ENCODE peak calls at places on chromosomes 3 and 15, in six cellular contexts. E is OCI-LY7, H is upper lobe of left lung, N is LNCaP clone FGC, J is PC-3, I is PC-9. Z is an unnamed sample.

GRCh38 chr3:171044828-171045793 is 18.6 kb upstream of the SLC2A2 start:
- DNase-seq in J (peak), N (peak), H (peak), I (no peak), E (no peak), Z (no peak)

GRCh38 chr15:55627730-55628368 is 39.7 kb upstream of the PYGO1 start:
- DNase-seq in J (peak), I (peak), N (no peak), E (no peak), H (peak), Z (no peak)

GRCh38 chr15:94029495-94029894 is 201.9 kb upstream of the MCTP2 start:
- DNase-seq in H (no peak), J (peak), E (no peak), I (no peak), N (no peak), Z (no peak)

GRCh38 chr15:24729760-24730159 is 54.2 kb downstream of the NPAP1 start:
- DNase-seq in J (no peak), I (no peak), H (no peak), N (no peak), E (no peak), Z (no peak)

GRCh38 chr3:134104031-134104430 is 74.3 kb upstream of the SLCO2A1 start:
- DNase-seq in E (no peak), J (peak), I (no peak), H (no peak), N (no peak), Z (no peak)

GRCh38 chr15:92810418-92811138 is 89.5 kb upstream of the CHD2 start:
- DNase-seq in I (no peak), N (peak), E (peak), H (peak), J (peak), Z (no peak)

GRCh38 chr3:2623463-2623862 is 486.7 kb downstream of the IL5RA start:
- DNase-seq in J (peak), H (no peak), E (no peak), I (no peak), N (no peak), Z (no peak)

GRCh38 chr3:13894096-13894811 is 14.4 kb upstream of the WNT7A start:
- DNase-seq in J (no peak), I (no peak), E (no peak), N (no peak), H (no peak), Z (no peak)

GRCh38 chr3:45987368-45988099 is 8.1 kb downstream of the FYCO1 start:
- DNase-seq in H (no peak), E (no peak), I (no peak), J (no peak), N (peak), Z (no peak)

GRCh38 chr3:144265527-144266100 is 294.0 kb downstream of the DIPK2A start:
- DNase-seq in H (no peak), N (no peak), J (no peak), E (no peak), I (no peak), Z (no peak)

GRCh38 chr3:177615015-177615414 is 417.7 kb upstream of the TBL1XR1 start:
- DNase-seq in I (peak), J (peak), E (no peak), H (peak), N (no peak), Z (no peak)

GRCh38 chr3:49638445-49638844 is 35.7 kb upstream of the APEH start:
- DNase-seq in J (peak), E (no peak), N (no peak), I (peak), H (no peak), Z (no peak)

GRCh38 chr3:105691053-105691452 is 177.8 kb downstream of the CBLB start:
- DNase-seq in N (no peak), H (no peak), J (no peak), I (no peak), E (no peak), Z (no peak)

GRCh38 chr15:60350121-60350520 is 47.7 kb downstream of the ANXA2 start:
- DNase-seq in N (no peak), H (no peak), J (no peak), E (no peak), I (no peak), Z (no peak)

GRCh38 chr15:68431792-68432401 is at the start of gene ITGA11:
- DNase-seq in N (no peak), E (no peak), H (peak), I (peak), J (peak), Z (peak)

GRCh38 chr15:58762731-58763130 is 8.4 kb upstream of the MINDY2 start:
- DNase-seq in E (no peak), I (no peak), H (no peak), J (no peak), N (no peak), Z (no peak)

GRCh38 chr15:58766290-58766689 is 4.8 kb upstream of the MINDY2 start:
- DNase-seq in H (no peak), I (no peak), N (no peak), J (no peak), E (no peak), Z (no peak)

GRCh38 chr15:58761010-58761388 is 10.1 kb upstream of the MINDY2 start:
- DNase-seq in H (no peak), J (no peak), N (no peak), E (peak), I (no peak), Z (no peak)

GRCh38 chr15:58762285-58762684 is 8.8 kb upstream of the MINDY2 start:
- DNase-seq in N (no peak), H (no peak), I (no peak), J (no peak), E (no peak), Z (no peak)

DNA sequence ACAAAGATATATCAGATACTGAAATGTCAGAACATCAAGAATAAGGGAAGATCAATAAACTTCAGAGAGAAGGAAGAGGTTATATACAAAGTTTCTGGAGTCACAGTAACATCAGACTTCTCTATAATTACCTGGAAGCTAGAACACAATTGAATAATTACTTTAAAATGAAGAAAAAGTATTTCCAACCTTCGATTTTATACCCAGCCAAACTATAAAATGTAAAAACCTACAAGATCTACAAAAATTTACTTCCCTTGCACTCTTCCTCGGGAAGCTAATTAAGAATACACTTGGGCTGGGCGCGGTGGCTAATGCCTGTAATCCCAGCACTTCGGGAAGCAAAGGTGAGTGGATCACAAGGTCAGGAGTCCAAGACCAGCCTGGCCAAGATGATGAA is 6.6 kb upstream of the MINDY2 start:
- DNase-seq in N (no peak), J (no peak), H (no peak), I (no peak), E (no peak), Z (no peak)
- H3K4me3 ChIP-seq in N (no peak), J (no peak), H (no peak), I (no peak), E (no peak), Z (no peak)

GRCh38 chr3:58353722-58354553 is 21.2 kb downstream of the PXK start:
- DNase-seq in E (peak), N (no peak), J (no peak), I (no peak), H (no peak), Z (no peak)
- TF ChIP-seq CTCF in E (peak), N (no peak), J (no peak), I (no peak), H (no peak), Z (no peak)

GRCh38 chr3:14949126-14949525 is 1.7 kb downstream of the NR2C2 start:
- DNase-seq in N (no peak), E (no peak), H (no peak), I (no peak), J (no peak), Z (no peak)
- H3K4me3 ChIP-seq in N (peak), E (peak), H (no peak), I (peak), J (peak), Z (peak)

GRCh38 chr15:87702270-87702669 is 554.3 kb downstream of the NTRK3 start:
- DNase-seq in E (no peak), I (no peak), J (no peak), H (no peak), N (no peak), Z (no peak)
- TF ChIP-seq CTCF in E (no peak), I (no peak), J (no peak), H (no peak), N (no peak), Z (no peak)

GRCh38 chr3:195131149-195131548 is 139.8 kb downstream of the XXYLT1 start:
- DNase-seq in N (no peak), H (no peak), I (no peak), E (no peak), J (no peak), Z (no peak)

GRCh38 chr3:195126073-195126605 is 144.8 kb downstream of the XXYLT1 start:
- DNase-seq in J (no peak), N (no peak), E (no peak), H (no peak), I (no peak), Z (no peak)

GRCh38 chr3:195128255-195129071 is 142.5 kb downstream of the XXYLT1 start:
- DNase-seq in E (no peak), I (no peak), J (no peak), H (no peak), N (no peak), Z (no peak)

GRCh38 chr3:195129644-195130492 is 141.1 kb downstream of the XXYLT1 start:
- DNase-seq in I (no peak), N (no peak), J (no peak), H (no peak), E (no peak), Z (peak)

GRCh38 chr3:195129072-195129643 is 141.8 kb downstream of the XXYLT1 start:
- DNase-seq in I (no peak), E (no peak), H (no peak), J (no peak), N (no peak), Z (no peak)
- H3K4me3 ChIP-seq in I (no peak), E (no peak), H (no peak), J (no peak), N (no peak), Z (peak)

DNA sequence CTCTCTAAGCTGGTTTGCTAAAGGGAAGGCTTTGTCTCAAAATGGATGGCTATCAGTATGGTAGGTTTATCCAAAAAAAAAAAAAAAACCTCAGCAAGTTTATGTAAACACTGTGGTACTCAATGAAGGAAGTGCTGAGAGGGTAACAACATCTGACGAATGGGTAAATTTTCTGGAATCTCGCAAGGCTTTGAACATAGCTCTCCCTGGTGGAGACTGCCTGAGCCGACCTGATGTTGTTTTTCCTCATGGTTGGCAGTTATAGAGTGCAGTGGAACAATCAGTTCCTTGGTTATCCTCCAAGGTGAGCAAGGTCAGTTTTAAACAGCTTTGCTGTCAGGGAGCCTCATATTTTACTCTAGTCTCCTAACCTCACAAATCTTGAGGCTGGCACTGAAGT is 94.6 kb downstream of the ZPLD1 start:
- DNase-seq in N (peak), E (peak), J (peak), H (no peak), I (no peak), Z (no peak)
- TF ChIP-seq CTCF in N (peak), E (peak), J (peak), H (peak), I (peak), Z (no peak)